ENCODE peak calls at places on chromosomes 3 and 15, in six cellular contexts. Q is body of pancreas, W is keratinocyte, I is colonic mucosa, T is choroid plexus epithelial cell, U is lower leg skin. E is an unnamed sample.

GRCh38 chr3:173221010-173221409 is 80.0 kb upstream of the SPATA16 start:
- DNase-seq in W (no peak), I (no peak), U (no peak), Q (no peak), T (peak), E (no peak)

GRCh38 chr15:50675524-50676144 is 11.0 kb downstream of the TRPM7 start:
- DNase-seq in T (peak), U (no peak), I (no peak), Q (no peak), W (no peak), E (no peak)

GRCh38 chr3:119352863-119353527 is 58.8 kb downstream of the ARHGAP31 start:
- DNase-seq in T (peak), U (no peak), W (no peak), Q (no peak), I (no peak), E (no peak)

GRCh38 chr3:34012102-34012461 is 213.7 kb downstream of the PDCD6IP start:
- DNase-seq in U (no peak), Q (no peak), T (peak), W (peak), I (no peak), E (no peak)

GRCh38 chr15:66798426-66799061 is 96.5 kb downstream of the SMAD6 start:
- DNase-seq in Q (no peak), U (peak), I (no peak), T (peak), W (no peak), E (no peak)

GRCh38 chr3:111485086-111485485 is 56.9 kb upstream of the CD96 start:
- DNase-seq in Q (no peak), W (no peak), U (no peak), I (no peak), T (no peak), E (no peak)

GRCh38 chr3:9942164-9942563 is 8.5 kb downstream of the CRELD1 start:
- DNase-seq in Q (no peak), U (no peak), W (no peak), I (no peak), T (no peak), E (no peak)

GRCh38 chr3:38566215-38566528 is 70.0 kb downstream of the EXOG start:
- DNase-seq in I (no peak), Q (no peak), U (peak), W (no peak), T (no peak), E (no peak)

GRCh38 chr3:51999861-52000260 is 4.2 kb upstream of the RPL29 start:
- DNase-seq in Q (no peak), T (no peak), W (no peak), I (no peak), U (no peak), E (no peak)

GRCh38 chr3:39127907-39128303 is 20.4 kb downstream of the TTC21A start:
- DNase-seq in T (no peak), Q (no peak), I (no peak), W (no peak), U (no peak), E (no peak)

GRCh38 chr15:42141246-42141645 is 15.2 kb downstream of the PLA2G4F start:
- DNase-seq in I (no peak), W (no peak), U (peak), T (no peak), Q (no peak), E (no peak)

GRCh38 chr15:92900712-92901052 is 558 bp downstream of the CHD2 start:
- DNase-seq in U (no peak), I (no peak), Q (no peak), W (no peak), T (no peak), E (no peak)

GRCh38 chr15:92899910-92900711 is at the start of gene CHD2:
- DNase-seq in Q (peak), I (peak), T (peak), U (no peak), W (no peak), E (no peak)

GRCh38 chr15:92898988-92899909 is 875 bp upstream of the CHD2 start:
- DNase-seq in T (no peak), I (no peak), Q (no peak), U (no peak), W (no peak), E (no peak)

GRCh38 chr15:92896543-92896942 is 3.6 kb upstream of the CHD2 start:
- DNase-seq in U (no peak), I (no peak), T (no peak), Q (no peak), W (no peak), E (no peak)

DNA sequence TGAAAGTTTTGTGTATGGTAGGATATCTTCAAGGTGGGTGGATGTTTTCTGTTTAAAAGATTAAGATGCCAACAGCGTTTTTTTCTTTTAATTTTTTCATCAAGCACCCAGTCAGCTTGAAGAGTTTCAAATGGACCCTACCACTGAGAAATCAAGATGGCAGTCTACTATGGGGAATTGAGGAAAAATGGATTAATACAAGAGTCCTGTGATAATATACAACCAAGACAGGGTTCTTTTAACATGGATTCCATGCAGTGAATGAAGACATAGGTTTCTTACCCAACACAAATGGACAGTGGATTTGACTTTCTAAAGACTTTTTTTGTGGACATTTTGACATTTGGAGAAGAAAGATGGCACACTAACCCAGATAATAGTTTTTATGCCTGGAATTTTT is 2.5 kb upstream of the CHD2 start:
- DNase-seq in Q (no peak), T (no peak), U (no peak), W (no peak), I (no peak), E (no peak)
- H3K4me3 ChIP-seq in Q (no peak), T (no peak), U (no peak), W (no peak), I (no peak), E (no peak)

GRCh38 chr3:194303749-194304148 is 47.4 kb downstream of the CPN2 start:
- DNase-seq in U (no peak), W (no peak), Q (no peak), I (no peak), T (no peak), E (no peak)
- H3K4me3 ChIP-seq in U (no peak), W (no peak), Q (no peak), I (no peak), T (no peak), E (no peak)

DNA sequence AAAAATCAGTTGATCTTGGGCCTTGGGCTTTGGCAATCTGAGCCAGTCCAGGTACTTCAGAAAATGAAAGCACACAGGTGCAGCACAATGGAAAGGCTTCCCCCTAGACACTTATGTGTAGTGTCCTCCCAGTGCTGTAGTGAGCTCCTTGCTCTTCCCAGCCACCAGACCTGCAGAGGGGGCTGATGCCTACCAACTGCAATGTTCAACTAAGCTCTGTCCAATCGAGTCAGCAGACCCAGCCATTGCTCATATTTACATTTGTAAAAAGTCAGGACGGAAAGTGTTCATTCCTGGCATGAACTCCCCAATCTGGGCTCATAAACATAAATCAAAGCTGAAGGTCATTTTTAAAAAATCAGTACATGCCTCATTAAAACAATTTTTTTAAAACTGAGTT is 73.0 kb downstream of the FOXP1 start:
- DNase-seq in W (no peak), T (peak), I (no peak), Q (no peak), U (no peak), E (no peak)
- H3K4me3 ChIP-seq in W (no peak), T (no peak), I (no peak), Q (no peak), U (no peak), E (no peak)

GRCh38 chr3:194298331-194299227 is 52.5 kb downstream of the CPN2 start:
- DNase-seq in T (no peak), I (no peak), Q (no peak), U (peak), W (no peak), E (no peak)

GRCh38 chr3:194294888-194295214 is 56.3 kb downstream of the CPN2 start:
- DNase-seq in W (no peak), T (no peak), Q (no peak), U (no peak), I (no peak), E (no peak)

GRCh38 chr3:194296832-194297666 is 54.1 kb downstream of the CPN2 start:
- DNase-seq in Q (peak), W (no peak), U (peak), T (peak), I (no peak), E (no peak)

GRCh38 chr3:194294199-194294887 is 56.8 kb downstream of the CPN2 start:
- DNase-seq in Q (no peak), T (no peak), I (no peak), U (peak), W (no peak), E (no peak)

DNA sequence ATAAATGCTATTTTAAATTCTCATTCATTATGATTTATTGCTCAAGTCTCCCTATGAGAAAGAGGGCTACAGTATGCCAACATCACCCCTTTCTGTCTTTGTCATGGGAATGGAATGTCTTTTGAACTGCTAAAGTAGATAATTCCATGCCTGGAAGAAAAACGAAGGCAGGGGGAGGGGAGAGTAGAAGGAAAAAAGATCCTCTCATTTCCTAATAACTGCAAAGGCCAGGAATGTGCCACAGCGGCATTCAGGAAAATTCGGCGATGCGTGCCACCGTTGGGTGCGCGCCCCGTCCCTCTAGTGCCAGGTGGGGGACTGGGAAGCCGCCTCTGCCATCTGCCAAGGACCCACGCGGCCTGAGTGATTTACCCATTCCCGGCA is 54.7 kb downstream of the CPN2 start:
- DNase-seq in U (peak), I (no peak), Q (peak), T (peak), W (peak), E (no peak)
- H3K4me3 ChIP-seq in U (no peak), I (peak), Q (no peak), T (peak), W (peak), E (peak)

E was measured in esophagus squamous epithelium.